ENCODE peak calls at places on chromosomes 1 and 21, in eight cellular contexts. O is naive B cell; I is substantia nigra; N is stimulated activated CD8-positive, alpha-beta memory T cell treated with anti-CD3 and anti-CD28 coated beads, Interleukin-4, amount 100 ng/mL, for 4 hours; C is AG08396; E is IMR-90; T is NCI-H526 treated with DMSO at 0.1 percent for 48 hours; B is NCI-H1105 treated with DMSO at 0.1 percent for 48 hours. R is an unnamed sample.

GRCh38 chr1:3900969-3901529 is 977 bp upstream of the C1orf174 start:
- DNase-seq in C (peak), I (peak), B (peak), E (peak), N (peak), T (peak), O (peak), R (peak)

GRCh38 chr1:91891486-91891885 is 5.5 kb upstream of the TGFBR3 start:
- DNase-seq in N (no peak), T (no peak), I (no peak), E (peak), O (no peak), C (peak), B (no peak), R (no peak)

GRCh38 chr21:45748593-45748992 is 105.1 kb downstream of the PCBP3 start:
- DNase-seq in N (no peak), I (no peak), E (no peak), C (no peak), T (no peak), O (no peak), B (no peak), R (no peak)

GRCh38 chr21:35651166-35651565 is 409.2 kb downstream of the SETD4 start:
- DNase-seq in N (no peak), E (no peak), O (no peak), C (no peak), T (no peak), B (peak), I (no peak), R (no peak)

GRCh38 chr21:45555557-45556301 is 13.5 kb upstream of the SLC19A1 start:
- DNase-seq in O (peak), T (peak), N (peak), B (peak), I (peak), C (peak), E (peak), R (peak)

GRCh38 chr1:170032531-170033295 is 41.8 kb downstream of the KIFAP3 start:
- DNase-seq in E (peak), T (no peak), N (no peak), C (peak), I (no peak), B (no peak), O (no peak), R (no peak)

GRCh38 chr1:31748265-31748859 is 15.8 kb downstream of the ADGRB2 start:
- DNase-seq in T (no peak), C (no peak), I (no peak), O (no peak), E (peak), N (no peak), B (no peak), R (no peak)

GRCh38 chr1:41341756-41342562 is 19.3 kb upstream of the FOXO6 start:
- DNase-seq in T (no peak), E (no peak), C (no peak), B (no peak), N (no peak), O (no peak), I (no peak), R (no peak)

GRCh38 chr1:21022279-21023040 is 154.2 kb downstream of the EIF4G3 start:
- DNase-seq in E (peak), T (peak), I (no peak), O (peak), B (peak), N (no peak), C (peak), R (peak)

GRCh38 chr1:3463891-3464648 is 9.6 kb downstream of the ARHGEF16 start:
- DNase-seq in O (no peak), T (no peak), I (no peak), B (no peak), E (no peak), N (no peak), C (no peak), R (no peak)